ENCODE peak calls at places on chromosome X, in ten cellular contexts. H is stimulated activated naive B cell treated with anti-CD40 and anti-IgM and Interleukin-4, amounts not matched to agents 10 μg/mL and 1 μg/mL and 100 μg/mL, for 72 hours; U is GM23338; P is neural crest cell; Y is right lobe of liver; C is NCI-H1417 treated with DMSO at 0.1 percent for 48 hours; B is GM13976; K is activated CD8-positive, alpha-beta memory T cell treated with anti-CD3 and anti-CD28 coated beads for 4 hours; L is A549; V is omental fat pad. M is an unnamed sample.

GRCh38 chrX:136210806-136211205 is 40.4 kb downstream of the MAP7D3 start:
- DNase-seq in L (no peak), B (no peak), K (no peak), Y (no peak), V (no peak), P (no peak), C (no peak), H (no peak), U (no peak), M (no peak)

GRCh38 chrX:9701790-9702189 is 63.9 kb downstream of the GPR143 start:
- DNase-seq in P (no peak), H (no peak), Y (no peak), B (no peak), V (no peak), U (peak; percentile 10), K (no peak), L (no peak), C (no peak), M (no peak)

GRCh38 chrX:94751611-94752010 is 1077.6 kb downstream of the FAM133A start:
- DNase-seq in V (no peak), C (no peak), H (no peak), P (no peak), K (no peak), B (no peak), Y (no peak), L (no peak), U (peak; percentile 18), M (peak; percentile 34)

GRCh38 chrX:50853399-50853798 is 39.4 kb upstream of the SHROOM4 start:
- DNase-seq in B (no peak), V (no peak), P (no peak), K (no peak), U (no peak), L (no peak), Y (no peak), C (no peak), H (no peak), M (no peak)

GRCh38 chrX:82087699-82088098 is 885.8 kb downstream of the SH3BGRL start:
- DNase-seq in Y (peak; percentile 65), L (no peak), C (peak; percentile 6), U (no peak), V (no peak), B (no peak), K (no peak), H (no peak), P (no peak), M (no peak)

GRCh38 chrX:131988236-131988635 is 34.9 kb upstream of the STK26 start:
- DNase-seq in Y (no peak), K (no peak), V (no peak), C (no peak), U (no peak), B (no peak), P (no peak), L (no peak), H (no peak), M (no peak)

GRCh38 chrX:54085666-54086065 is 41.4 kb upstream of the PHF8 start:
- DNase-seq in Y (no peak), K (no peak), L (no peak), H (no peak), U (no peak), B (no peak), V (no peak), P (no peak), C (no peak), M (no peak)

GRCh38 chrX:41796577-41796976 is 72.6 kb downstream of the GPR82 start:
- DNase-seq in K (no peak), P (no peak), C (no peak), B (no peak), U (no peak), H (no peak), L (no peak), V (no peak), Y (no peak), M (no peak)

GRCh38 chrX:151985955-151986354 is 11.5 kb upstream of the GABRE start:
- DNase-seq in L (peak; percentile 43), C (no peak), B (no peak), Y (no peak), P (no peak), U (no peak), K (no peak), V (no peak), H (no peak), M (no peak)

GRCh38 chrX:48059296-48059639 is 12.2 kb downstream of the ZNF630 start:
- DNase-seq in C (no peak), U (no peak), B (no peak), K (no peak), H (no peak), P (no peak), V (no peak), L (no peak), Y (no peak), M (no peak)

GRCh38 chrX:110146521-110146920 is 143.6 kb downstream of the TMEM164 start:
- DNase-seq in Y (no peak), P (peak; percentile 47), H (peak; percentile 8), K (no peak), V (no peak), C (peak; percentile 8), U (peak; percentile 65), B (peak; percentile 40), L (peak; percentile 52), M (peak; percentile 64)

GRCh38 chrX:72169008-72169728 is 12.4 kb upstream of the PIN4 start:
- DNase-seq in U (no peak), P (no peak), L (no peak), V (no peak), H (no peak), K (no peak), C (no peak), B (no peak), Y (no peak), M (no peak)

GRCh38 chrX:101397779-101398178 is 7.0 kb downstream of the RPL36A start:
- DNase-seq in V (no peak), B (no peak), L (no peak), C (no peak), K (no peak), H (no peak), Y (no peak), U (peak; percentile 21), P (no peak), M (no peak)

GRCh38 chrX:38882894-38883620 is 81.8 kb downstream of the MID1IP1 start:
- DNase-seq in Y (no peak), V (no peak), K (no peak), B (no peak), P (no peak), C (no peak), U (no peak), H (no peak), L (no peak), M (no peak)

GRCh38 chrX:19388064-19388679 is 44.4 kb downstream of the PDHA1 start:
- DNase-seq in K (no peak), Y (no peak), H (no peak), C (no peak), B (no peak), U (no peak), V (no peak), L (no peak), P (no peak), M (no peak)

GRCh38 chrX:350534-351321 is 32.1 kb upstream of the GTPBP6 start:
- DNase-seq in B (no peak), V (no peak), Y (peak; percentile 42), P (no peak), L (no peak), H (no peak), K (no peak), U (no peak), C (no peak), M (no peak)

GRCh38 chrX:123899701-123900100 is 39.8 kb downstream of the XIAP start:
- DNase-seq in B (no peak), P (no peak), C (no peak), L (no peak), U (no peak), V (no peak), H (no peak), Y (no peak), K (no peak), M (no peak)

GRCh38 chrX:118718737-118719136 is 8.7 kb upstream of the IL13RA1 start:
- DNase-seq in Y (no peak), U (no peak), L (no peak), V (no peak), K (no peak), C (no peak), B (no peak), H (no peak), P (no peak), M (no peak)

GRCh38 chrX:35288657-35289056 is 346.1 kb downstream of the FAM47B start:
- DNase-seq in C (no peak), P (no peak), B (no peak), H (no peak), K (no peak), V (no peak), L (no peak), Y (no peak), U (no peak), M (no peak)

M was measured in neural progenitor cell.